ENCODE peak calls at places on chromosome 6, in nine cellular contexts. H is MM.1S, W is kidney, Y is mucosa of descending colon, I is prostate gland, R is fibroblast of pulmonary artery, E is pancreas, D is lower leg skin, P is fibroblast of lung. X is an unnamed sample.
A peak's percentile ranks its signal among the peaks of the same experiment; 100 is the strongest.

GRCh38 chr6:70176853-70177550 is 125.9 kb downstream of the COL9A1 start:
- DNase-seq in I (no peak), W (no peak), Y (no peak), H (no peak), E (no peak), R (no peak), D (no peak), P (no peak), X (no peak)

GRCh38 chr6:128069180-128069579 is 168.3 kb upstream of the THEMIS start:
- DNase-seq in Y (no peak), P (peak; percentile 61), H (no peak), D (no peak), E (no peak), R (peak; percentile 64), W (no peak), I (no peak), X (peak; percentile 74)

GRCh38 chr6:138986578-138986977 is 1.5 kb downstream of the REPS1 start:
- DNase-seq in H (no peak), R (peak; percentile 22), I (no peak), Y (no peak), E (no peak), P (no peak), D (no peak), W (no peak), X (peak; percentile 37)

GRCh38 chr6:116008470-116009229 is 52.0 kb downstream of the FRK start:
- DNase-seq in I (no peak), W (no peak), H (no peak), P (peak; percentile 74), Y (no peak), E (no peak), D (no peak), R (peak; percentile 64), X (peak; percentile 79)

GRCh38 chr6:142935553-142936517 is 9.1 kb downstream of the HIVEP2 start:
- DNase-seq in D (no peak), P (no peak), E (no peak), I (no peak), W (peak; percentile 45), R (no peak), Y (no peak), H (no peak), X (no peak)

GRCh38 chr6:106799008-106799952 is 169.9 kb downstream of the QRSL1 start:
- DNase-seq in W (no peak), I (no peak), H (peak; percentile 66), Y (no peak), P (peak; percentile 12), D (no peak), E (no peak), R (peak; percentile 3), X (peak; percentile 3)

GRCh38 chr6:14767176-14767575 is 478.7 kb upstream of the JARID2 start:
- DNase-seq in H (no peak), I (no peak), P (no peak), R (no peak), D (no peak), W (no peak), E (no peak), Y (no peak), X (no peak)

GRCh38 chr6:89111933-89112332 is 5.9 kb downstream of the SRSF12 start:
- DNase-seq in W (no peak), H (no peak), D (no peak), R (no peak), E (no peak), I (no peak), Y (no peak), P (no peak), X (no peak)

GRCh38 chr6:100467144-100468012 is 2.7 kb upstream of the SIM1 start:
- DNase-seq in Y (no peak), D (no peak), R (no peak), E (no peak), I (no peak), W (peak; percentile 83), P (no peak), H (no peak), X (no peak)

GRCh38 chr6:33123732-33124524 is 48.1 kb downstream of the HLA-DPB1 start:
- DNase-seq in R (peak; percentile 37), W (no peak), I (no peak), D (no peak), Y (no peak), H (peak; percentile 74), P (peak; percentile 37), E (no peak), X (peak; percentile 60)

GRCh38 chr6:20400476-20401402 is 940 bp upstream of the E2F3 start:
- DNase-seq in I (no peak), H (peak; percentile 26), P (peak; percentile 44), R (peak; percentile 38), D (no peak), Y (peak; percentile 84), W (peak; percentile 84), E (peak; percentile 32), X (peak; percentile 24)

GRCh38 chr6:317452-318144 is 25.3 kb downstream of the DUSP22 start:
- DNase-seq in D (no peak), I (no peak), E (no peak), H (no peak), W (no peak), P (no peak), Y (no peak), R (no peak), X (no peak)

GRCh38 chr6:142416179-142416578 is 114.4 kb downstream of the ADGRG6 start:
- DNase-seq in E (no peak), H (no peak), D (no peak), W (no peak), I (no peak), Y (no peak), P (peak; percentile 91), R (peak; percentile 97), X (peak; percentile 96)

GRCh38 chr6:118724211-118724610 is 72.8 kb upstream of the CEP85L start:
- DNase-seq in P (peak; percentile 49), W (no peak), E (no peak), R (peak; percentile 42), Y (no peak), H (peak; percentile 63), D (no peak), I (no peak), X (no peak)

GRCh38 chr6:29951882-29952281 is 9.6 kb downstream of the HLA-A start:
- DNase-seq in P (no peak), H (no peak), Y (no peak), I (no peak), D (no peak), E (no peak), W (no peak), R (no peak), X (no peak)

GRCh38 chr6:69796081-69796626 is 656 bp downstream of the LMBRD1 start:
- DNase-seq in I (peak; percentile 64), W (no peak), P (peak; percentile 48), R (peak; percentile 50), Y (no peak), E (no peak), H (peak; percentile 81), D (peak; percentile 39), X (peak; percentile 44)

GRCh38 chr6:127297502-127298070 is 30.9 kb downstream of the RNF146 start:
- DNase-seq in R (no peak), D (no peak), I (no peak), H (no peak), Y (no peak), P (no peak), W (no peak), E (no peak), X (no peak)

GRCh38 chr6:105319331-105319730 is 83.6 kb downstream of the PREP start:
- DNase-seq in R (peak; percentile 7), P (peak; percentile 3), I (no peak), Y (no peak), H (no peak), D (no peak), W (no peak), E (no peak), X (peak; percentile 14)

GRCh38 chr6:109306733-109307132 is 75.5 kb downstream of the CD164 start:
- DNase-seq in I (no peak), E (no peak), W (no peak), R (no peak), D (no peak), Y (no peak), H (no peak), P (no peak), X (peak; percentile 21)

GRCh38 chr6:151647871-151648639 is 154.2 kb downstream of the CCDC170 start:
- DNase-seq in Y (no peak), P (no peak), E (no peak), D (no peak), R (peak; percentile 4), W (no peak), H (no peak), I (no peak), X (no peak)
- TF ChIP-seq CTCF in Y (no peak), P (peak; percentile 13), E (no peak), D (no peak), R (peak; percentile 8), W (no peak), H (no peak), I (no peak), X (peak; percentile 16)

GRCh38 chr6:71289802-71290175 is 1.2 kb downstream of the OGFRL1 start:
- DNase-seq in H (no peak), Y (no peak), P (no peak), D (no peak), W (no peak), R (no peak), I (no peak), E (no peak), X (no peak)
- H3K4me3 ChIP-seq in H (peak overlapping the region; percentile 84), Y (no peak overlapping the region), P (peak overlapping the region; percentile 68), D (no peak overlapping the region), W (peak overlapping the region; percentile 28), R (peak overlapping the region; percentile 69), I (peak overlapping the region; percentile 76), E (peak overlapping the region; percentile 74), X (peak overlapping the region; percentile 65)

GRCh38 chr6:135062735-135063134 is 8.1 kb upstream of the HBS1L start:
- DNase-seq in W (no peak), I (peak; percentile 8), D (no peak), H (peak; percentile 54), P (no peak), R (no peak), E (no peak), Y (no peak), X (no peak)
- TF ChIP-seq CTCF in W (no peak), I (no peak), D (no peak), H (no peak), P (no peak), R (no peak), E (no peak), Y (no peak), X (no peak)

DNA sequence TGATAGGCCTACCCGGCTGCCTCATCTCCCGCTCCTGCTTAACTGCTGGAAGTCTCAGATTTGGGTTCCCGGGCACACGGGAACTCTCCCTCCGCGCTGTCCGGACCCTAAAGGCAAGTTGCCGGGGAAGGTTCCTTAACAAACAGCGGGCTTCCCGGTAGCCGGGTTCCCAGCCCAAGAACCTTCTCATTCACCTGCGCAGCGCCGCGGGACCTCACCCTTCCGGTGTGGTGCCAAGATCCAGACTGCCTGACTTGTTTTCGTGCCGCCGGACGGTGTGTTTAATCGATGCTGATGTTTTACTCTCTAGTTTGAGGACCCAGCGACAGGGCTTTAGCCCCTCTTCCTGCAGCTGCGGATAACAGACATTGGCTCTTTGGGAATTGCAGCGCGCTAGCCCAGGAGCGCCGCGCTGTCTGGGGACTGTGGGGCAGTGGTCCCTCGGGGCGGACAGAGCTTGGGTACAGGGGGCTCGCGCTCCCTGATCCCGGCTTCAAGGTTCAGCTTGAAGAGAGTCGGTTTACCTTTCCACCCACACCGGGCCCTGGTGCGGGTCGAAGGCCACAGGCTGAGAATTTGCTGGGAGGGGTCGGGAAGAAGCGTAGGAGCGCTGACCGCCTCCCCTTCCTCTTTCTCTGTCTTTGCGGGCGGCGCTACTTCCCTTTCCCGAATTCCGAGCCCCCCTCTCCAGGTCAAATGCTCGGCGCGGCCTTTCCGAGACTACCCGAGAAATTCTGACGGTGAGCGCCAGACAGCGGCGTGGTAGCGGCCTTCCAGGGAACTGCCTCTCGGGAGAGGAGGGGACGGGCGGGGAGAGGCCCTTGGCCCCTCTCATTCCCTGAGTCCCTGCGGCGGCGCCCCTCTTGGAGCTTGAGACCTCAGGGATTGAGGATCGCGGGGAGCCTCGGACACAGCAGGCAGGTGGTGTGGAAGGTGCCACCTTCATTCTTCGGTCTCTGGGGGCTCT is 17.2 kb downstream of the ABT1 start:
- DNase-seq in H (no peak), W (peak; percentile 80), Y (no peak), D (no peak), E (no peak), I (no peak), R (no peak), P (no peak), X (no peak)
- H3K4me3 ChIP-seq in H (no peak overlapping the region), W (peak overlapping the region; percentile 12), Y (no peak overlapping the region), D (peak overlapping the region; percentile 13), E (no peak overlapping the region), I (no peak overlapping the region), R (no peak overlapping the region), P (no peak overlapping the region), X (no peak overlapping the region)

X was measured in fibroblast of mammary gland.